ENCODE peak calls at places on chromosome 20, in seven cellular contexts. D, T, J, K, C, R and H are unnamed samples.

GRCh38 chr20:33202451-33202850 is 14.7 kb upstream of the BPIFA3 start:
- DNase-seq in R (no peak), T (no peak), C (no peak), J (no peak), K (no peak), D (no peak), H (no peak)

GRCh38 chr20:41050361-41051019 is 21.9 kb downstream of the TOP1 start:
- DNase-seq in D (no peak), K (no peak), C (no peak), J (no peak), T (no peak), R (no peak), H (no peak)

GRCh38 chr20:50478162-50479036 is 31.8 kb upstream of the PTPN1 start:
- DNase-seq in J (peak; percentile 91), R (peak; percentile 73), K (peak; percentile 71), D (peak; percentile 56), C (peak; percentile 53), T (peak; percentile 80), H (no peak)

GRCh38 chr20:17611540-17612286 is 41.8 kb downstream of the DSTN start:
- DNase-seq in C (no peak), D (no peak), T (peak; percentile 67), R (peak; percentile 72), J (no peak), K (no peak), H (no peak)

GRCh38 chr20:18628330-18628941 is 40.6 kb downstream of the DTD1 start:
- DNase-seq in J (peak; percentile 9), K (peak; percentile 62), C (no peak), D (peak; percentile 37), R (peak; percentile 44), T (peak; percentile 78), H (no peak)

GRCh38 chr20:45012682-45013302 is 46.5 kb downstream of the STK4 start:
- DNase-seq in K (no peak), T (peak; percentile 59), J (no peak), C (no peak), D (no peak), R (no peak), H (no peak)

GRCh38 chr20:19783966-19784401 is 25.9 kb downstream of the RIN2 start:
- DNase-seq in J (no peak), T (no peak), R (peak; percentile 36), D (no peak), K (no peak), C (no peak), H (no peak)

GRCh38 chr20:23923891-23924435 is 44.4 kb upstream of the CST5 start:
- DNase-seq in D (no peak), T (no peak), R (no peak), C (no peak), K (no peak), J (no peak), H (no peak)

DNA sequence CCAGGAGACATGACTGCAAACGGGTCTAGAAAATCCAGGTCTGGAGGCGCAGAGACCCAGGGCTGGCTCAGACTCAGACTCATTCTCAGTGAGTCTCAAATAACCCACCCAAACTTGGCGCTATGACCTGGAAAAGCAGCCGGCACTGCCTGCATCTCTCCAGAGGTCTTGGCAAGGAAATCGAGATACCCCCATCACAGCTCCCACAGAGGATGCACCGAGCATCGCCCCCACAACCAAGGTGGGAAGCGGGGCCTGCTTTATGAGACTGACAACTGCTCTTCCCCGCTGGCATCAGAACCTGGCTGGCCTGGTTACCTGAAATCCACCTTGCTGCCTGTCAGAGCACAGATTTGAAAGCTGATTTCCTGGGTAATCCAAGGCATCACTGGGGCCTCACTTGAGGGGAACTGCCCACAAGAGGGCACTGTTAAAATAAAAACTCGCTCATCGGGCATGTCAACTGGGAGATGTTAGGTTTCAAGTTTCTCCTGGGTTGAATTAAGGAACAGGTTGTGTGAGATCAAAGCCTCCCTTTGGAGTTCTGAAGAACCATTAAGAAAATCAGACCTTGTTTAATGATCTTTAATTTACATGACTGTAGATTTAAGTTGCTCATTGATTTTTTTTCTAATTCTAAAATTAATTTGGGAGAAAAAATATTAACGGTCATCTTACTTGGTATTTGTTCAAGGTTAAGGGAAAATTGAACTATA is 55.0 kb downstream of the KIF16B start:
- DNase-seq in D (peak; percentile 43), T (peak; percentile 56), R (peak; percentile 52), K (peak; percentile 53), J (peak; percentile 15), C (no peak), H (no peak)
- TF ChIP-seq CTCF in D (peak; percentile 57), T (peak; percentile 84), R (peak; percentile 42), K (peak; percentile 61), J (peak; percentile 9), C (peak; percentile 27), H (peak; percentile 74)

GRCh38 chr20:52219441-52219840 is 27.9 kb upstream of the ZFP64 start:
- DNase-seq in R (peak; percentile 31), D (no peak), T (peak; percentile 36), C (no peak), J (no peak), K (no peak), H (no peak)
- TF ChIP-seq CTCF in R (no peak), D (no peak), T (peak; percentile 62), C (no peak), J (no peak), K (no peak), H (no peak)

GRCh38 chr20:58017970-58018530 is 210.4 kb downstream of the ANKRD60 start:
- DNase-seq in C (no peak), K (no peak), D (no peak), J (no peak), T (peak; percentile 17), R (no peak), H (no peak)

GRCh38 chr20:58020656-58021454 is 207.6 kb downstream of the ANKRD60 start:
- DNase-seq in R (no peak), D (no peak), T (peak; percentile 12), K (no peak), C (no peak), J (no peak), H (no peak)

GRCh38 chr20:58019850-58020625 is 208.4 kb downstream of the ANKRD60 start:
- DNase-seq in C (no peak), J (no peak), R (no peak), T (peak; percentile 14), K (no peak), D (no peak), H (no peak)

GRCh38 chr20:58018590-58018989 is 209.9 kb downstream of the ANKRD60 start:
- DNase-seq in K (no peak), R (no peak), C (no peak), J (no peak), D (no peak), T (peak; percentile 12), H (no peak)

DNA sequence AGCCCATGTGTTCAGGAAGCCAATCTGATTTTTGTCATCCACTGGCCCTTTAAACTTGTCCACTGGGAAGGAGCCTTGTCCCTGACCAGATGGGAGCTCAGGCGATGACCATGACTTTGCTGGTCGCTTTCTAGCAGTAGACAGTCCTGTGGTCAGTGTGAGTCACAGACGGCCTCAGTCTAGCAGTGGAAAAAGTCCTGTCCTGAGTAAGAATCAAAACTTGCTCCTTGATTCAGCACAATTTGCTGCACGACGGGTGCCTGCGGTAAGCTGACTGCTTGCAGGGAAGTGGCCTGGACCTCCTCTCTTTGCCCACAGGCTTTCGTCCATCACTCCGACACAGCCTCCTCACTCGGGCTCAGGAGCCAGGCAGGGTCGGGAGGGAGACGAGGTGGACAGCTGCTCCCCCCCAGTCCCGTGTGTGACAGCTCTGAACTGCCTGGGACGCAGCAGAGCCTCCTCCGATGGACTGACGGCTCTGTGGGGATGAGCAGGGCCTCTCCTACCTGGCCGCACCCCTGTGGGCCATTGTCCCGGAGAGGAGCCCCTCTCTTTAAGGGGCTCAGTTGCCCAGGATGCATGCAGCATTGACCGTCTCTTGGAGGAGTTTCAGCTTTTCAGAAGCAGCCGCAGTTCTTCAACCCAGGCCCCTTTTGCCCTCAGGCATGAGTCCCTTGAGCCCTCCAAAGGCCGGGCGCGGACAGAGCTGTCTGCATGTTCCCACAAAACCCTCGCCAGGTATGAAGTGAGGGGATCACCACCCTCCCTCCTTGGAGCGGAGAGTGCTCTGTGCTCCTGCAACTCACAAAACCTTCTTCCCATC is 209.2 kb downstream of the ANKRD60 start:
- DNase-seq in J (no peak), R (no peak), T (peak; percentile 24), K (no peak), D (no peak), C (no peak), H (no peak)
- TF ChIP-seq CTCF in J (no peak), R (no peak), T (no peak), K (no peak), D (no peak), C (no peak), H (no peak)

GRCh38 chr20:37714973-37715657 is 21.3 kb downstream of the CTNNBL1 start:
- DNase-seq in J (peak; percentile 46), D (no peak), C (no peak), K (no peak), R (no peak), T (no peak), H (no peak)

GRCh38 chr20:37711001-37711400 is 17.2 kb downstream of the CTNNBL1 start:
- DNase-seq in C (no peak), T (no peak), J (no peak), R (no peak), D (no peak), K (peak; percentile 29), H (no peak)

GRCh38 chr20:37706298-37706697 is 12.5 kb downstream of the CTNNBL1 start:
- DNase-seq in R (no peak), T (no peak), J (no peak), K (no peak), C (no peak), D (no peak), H (no peak)

DNA sequence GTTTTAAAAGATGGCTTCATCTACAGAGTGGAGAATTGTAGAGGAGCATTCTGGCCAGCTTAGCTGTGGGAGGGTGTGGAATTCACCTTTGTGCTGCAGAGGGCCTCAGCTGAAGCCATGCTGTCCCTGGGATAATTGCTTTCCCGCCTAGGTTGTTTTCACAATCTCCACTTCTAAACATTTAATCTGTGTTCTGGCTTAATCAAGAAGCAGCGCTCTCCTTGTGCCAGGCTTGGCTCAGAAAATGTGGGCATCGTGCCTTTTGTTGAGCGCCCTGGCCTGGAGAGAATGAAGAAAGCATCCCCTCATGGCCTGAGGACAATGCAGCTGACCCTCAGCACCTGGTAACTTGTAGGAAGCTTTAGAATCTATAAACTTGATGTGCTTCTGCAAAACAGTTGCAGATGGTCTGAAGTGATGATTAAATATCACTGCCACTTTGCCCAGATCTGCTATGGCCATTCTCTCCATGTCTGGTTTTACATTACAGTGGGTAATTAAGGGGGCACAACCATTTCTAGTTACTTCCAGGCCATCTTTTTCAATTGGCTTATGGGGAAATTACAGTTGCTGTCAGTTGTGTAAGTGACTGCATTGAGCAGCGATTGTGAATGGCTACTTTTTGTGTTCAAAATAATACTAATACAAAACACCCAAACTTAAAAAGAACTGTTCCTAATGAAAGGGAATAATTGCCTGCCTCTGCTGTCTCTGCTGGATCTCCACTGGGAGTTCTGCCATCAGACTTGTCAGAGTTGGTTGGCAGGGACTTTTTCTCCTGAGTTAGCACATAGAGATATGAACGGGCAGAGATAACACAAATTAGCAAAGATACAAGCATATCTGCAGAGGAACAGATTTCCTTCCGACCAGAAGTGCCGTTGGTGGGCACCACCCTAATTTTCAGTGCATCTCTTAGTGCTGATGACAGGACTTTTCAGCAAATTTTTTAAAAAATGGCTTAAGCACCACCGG is 18.4 kb downstream of the CTNNBL1 start:
- DNase-seq in J (no peak), R (peak; percentile 32), T (no peak), D (no peak), K (no peak), C (no peak), H (no peak)
- TF ChIP-seq CTCF in J (no peak), R (no peak), T (no peak), D (no peak), K (no peak), C (no peak), H (no peak)

GRCh38 chr20:56200456-56200855 is 48.1 kb upstream of the MC3R start:
- DNase-seq in K (no peak), D (no peak), C (no peak), R (no peak), T (no peak), J (no peak), H (no peak)
- TF ChIP-seq CTCF in K (peak; percentile 51), D (peak; percentile 23), C (no peak), R (no peak), T (peak; percentile 54), J (peak; percentile 30), H (no peak)